ENCODE peak calls at places on chromosomes 5 and 9, in five cellular contexts. One of them, this sample, is unnamed.

GRCh38 chr5:16304846-16305245 is 125.3 kb upstream of the MARCHF11 start:
- DNase-seq in SK-N-SH: no peak
- DNase-seq in GM12878: no peak
- DNase-seq in HCT116: no peak
- DNase-seq in H1: no peak
- DNase-seq in this sample: no peak

GRCh38 chr9:83281306-83282255 is 218.6 kb upstream of the RASEF start:
- DNase-seq in SK-N-SH: peak; percentile 43
- DNase-seq in GM12878: no peak
- DNase-seq in HCT116: no peak
- DNase-seq in H1: no peak
- DNase-seq in this sample: peak; percentile 19

GRCh38 chr9:93303806-93304573 is 120.1 kb downstream of the WNK2 start:
- DNase-seq in SK-N-SH: peak; percentile 31
- DNase-seq in GM12878: no peak
- DNase-seq in HCT116: no peak
- DNase-seq in H1: no peak
- DNase-seq in this sample: no peak

GRCh38 chr5:177426566-177427210 is at the start of gene GRK6:
- DNase-seq in SK-N-SH: peak; percentile 70
- DNase-seq in GM12878: no peak
- DNase-seq in HCT116: no peak
- DNase-seq in H1: no peak
- DNase-seq in this sample: peak; percentile 51

GRCh38 chr5:144088211-144088965 is 82.1 kb downstream of the YIPF5 start:
- DNase-seq in SK-N-SH: no peak
- DNase-seq in GM12878: no peak
- DNase-seq in HCT116: no peak
- DNase-seq in H1: no peak
- DNase-seq in this sample: no peak

GRCh38 chr5:9498541-9499497 is 47.1 kb downstream of the SEMA5A start:
- DNase-seq in SK-N-SH: no peak
- DNase-seq in GM12878: no peak
- DNase-seq in HCT116: no peak
- DNase-seq in H1: peak; percentile 52
- DNase-seq in this sample: peak; percentile 28

GRCh38 chr9:3585616-3586015 is 59.8 kb upstream of the RFX3 start:
- DNase-seq in SK-N-SH: no peak
- DNase-seq in GM12878: no peak
- DNase-seq in HCT116: no peak
- DNase-seq in H1: no peak
- DNase-seq in this sample: no peak

GRCh38 chr5:55324815-55325418 is 17.1 kb downstream of the MTREX start:
- DNase-seq in SK-N-SH: peak; percentile 22
- DNase-seq in GM12878: no peak
- DNase-seq in HCT116: peak; percentile 32
- DNase-seq in H1: no peak
- DNase-seq in this sample: no peak

GRCh38 chr5:151183451-151184245 is 26.1 kb upstream of the ANXA6 start:
- DNase-seq in SK-N-SH: no peak
- DNase-seq in GM12878: no peak
- DNase-seq in HCT116: no peak
- DNase-seq in H1: no peak
- DNase-seq in this sample: no peak

GRCh38 chr5:94691270-94691669 is 72.8 kb downstream of the SLF1 start:
- DNase-seq in SK-N-SH: no peak
- DNase-seq in GM12878: no peak
- DNase-seq in HCT116: no peak
- DNase-seq in H1: no peak
- DNase-seq in this sample: no peak

GRCh38 chr9:36780186-36780585 is 207.5 kb downstream of the MELK start:
- DNase-seq in SK-N-SH: no peak
- DNase-seq in GM12878: no peak
- DNase-seq in HCT116: no peak
- DNase-seq in H1: no peak
- DNase-seq in this sample: no peak

GRCh38 chr9:35688558-35689350 is 971 bp downstream of the TPM2 start:
- DNase-seq in SK-N-SH: no peak
- DNase-seq in GM12878: no peak
- DNase-seq in HCT116: peak; percentile 33
- DNase-seq in H1: no peak
- DNase-seq in this sample: no peak

GRCh38 chr9:35134920-35135319 is 19.3 kb upstream of the ATOSB start:
- DNase-seq in SK-N-SH: no peak
- DNase-seq in GM12878: no peak
- DNase-seq in HCT116: no peak
- DNase-seq in H1: no peak
- DNase-seq in this sample: no peak

GRCh38 chr5:168364738-168365550 is 73.5 kb downstream of the WWC1 start:
- DNase-seq in SK-N-SH: no peak
- DNase-seq in GM12878: no peak
- DNase-seq in HCT116: no peak
- DNase-seq in H1: peak; percentile 57
- DNase-seq in this sample: peak; percentile 95

GRCh38 chr5:92330365-92330764 is 947.2 kb upstream of the ARRDC3 start:
- DNase-seq in SK-N-SH: no peak
- DNase-seq in GM12878: no peak
- DNase-seq in HCT116: no peak
- DNase-seq in H1: no peak
- DNase-seq in this sample: no peak

GRCh38 chr5:1199649-1200494 is 1.5 kb upstream of the SLC6A19 start:
- DNase-seq in SK-N-SH: no peak
- DNase-seq in GM12878: no peak
- DNase-seq in HCT116: no peak
- DNase-seq in H1: no peak
- DNase-seq in this sample: no peak

GRCh38 chr9:93622725-93623124 is 46.3 kb downstream of the PHF2 start:
- DNase-seq in SK-N-SH: no peak
- DNase-seq in GM12878: no peak
- DNase-seq in HCT116: no peak
- DNase-seq in H1: peak; percentile 29
- DNase-seq in this sample: no peak

GRCh38 chr9:35717132-35717870 is 14.7 kb downstream of the TLN1 start:
- DNase-seq in SK-N-SH: no peak
- DNase-seq in GM12878: no peak
- DNase-seq in HCT116: no peak
- DNase-seq in H1: no peak
- DNase-seq in this sample: no peak

GRCh38 chr9:132638240-132638639 is 31.5 kb downstream of the DDX31 start:
- DNase-seq in SK-N-SH: no peak
- DNase-seq in GM12878: no peak
- DNase-seq in HCT116: no peak
- DNase-seq in H1: no peak
- DNase-seq in this sample: no peak

GRCh38 chr9:91426123-91426745 is 2.6 kb upstream of the NFIL3 start:
- DNase-seq in SK-N-SH: peak; percentile 43
- DNase-seq in GM12878: no peak
- DNase-seq in HCT116: peak; percentile 51
- DNase-seq in H1: no peak
- DNase-seq in this sample: peak; percentile 23

GRCh38 chr5:53160895-53161294 is 51.3 kb upstream of the MOCS2 start:
- DNase-seq in SK-N-SH: no peak
- DNase-seq in GM12878: no peak
- DNase-seq in HCT116: no peak
- DNase-seq in H1: no peak
- DNase-seq in this sample: no peak

GRCh38 chr9:84557751-84558150 is 111.8 kb upstream of the NTRK2 start:
- DNase-seq in SK-N-SH: no peak
- DNase-seq in GM12878: no peak
- DNase-seq in HCT116: no peak
- DNase-seq in H1: no peak
- DNase-seq in this sample: no peak

GRCh38 chr9:132647355-132647754 is 22.4 kb downstream of the DDX31 start:
- DNase-seq in SK-N-SH: no peak
- DNase-seq in GM12878: no peak
- DNase-seq in HCT116: no peak
- DNase-seq in H1: no peak
- DNase-seq in this sample: no peak

GRCh38 chr9:7169717-7170348 is 412.1 kb downstream of the KDM4C start:
- DNase-seq in SK-N-SH: no peak
- DNase-seq in GM12878: no peak
- DNase-seq in HCT116: no peak
- DNase-seq in H1: no peak
- DNase-seq in this sample: no peak

GRCh38 chr5:45643051-45643450 is 53.1 kb downstream of the HCN1 start:
- DNase-seq in SK-N-SH: no peak
- DNase-seq in GM12878: no peak
- DNase-seq in HCT116: no peak
- DNase-seq in H1: no peak
- DNase-seq in this sample: no peak

GRCh38 chr9:126965541-126966428 is 51.2 kb downstream of the RALGPS1 start:
- DNase-seq in SK-N-SH: peak; percentile 73
- DNase-seq in GM12878: no peak
- DNase-seq in HCT116: peak; percentile 38
- DNase-seq in H1: peak; percentile 60
- DNase-seq in this sample: peak; percentile 59
- TF ChIP-seq JUND in SK-N-SH: no peak
- TF ChIP-seq JUND in GM12878: no peak
- TF ChIP-seq JUND in HCT116: no peak
- TF ChIP-seq JUND in H1: no peak
- TF ChIP-seq JUND in this sample: no peak

GRCh38 chr9:15837079-15837679 is 284.3 kb downstream of the CCDC171 start:
- DNase-seq in SK-N-SH: peak; percentile 41
- DNase-seq in GM12878: peak; percentile 7
- DNase-seq in HCT116: peak; percentile 36
- DNase-seq in H1: no peak
- DNase-seq in this sample: peak; percentile 23

GRCh38 chr9:15831384-15831783 is 278.5 kb downstream of the CCDC171 start:
- DNase-seq in SK-N-SH: no peak
- DNase-seq in GM12878: no peak
- DNase-seq in HCT116: no peak
- DNase-seq in H1: no peak
- DNase-seq in this sample: no peak

DNA sequence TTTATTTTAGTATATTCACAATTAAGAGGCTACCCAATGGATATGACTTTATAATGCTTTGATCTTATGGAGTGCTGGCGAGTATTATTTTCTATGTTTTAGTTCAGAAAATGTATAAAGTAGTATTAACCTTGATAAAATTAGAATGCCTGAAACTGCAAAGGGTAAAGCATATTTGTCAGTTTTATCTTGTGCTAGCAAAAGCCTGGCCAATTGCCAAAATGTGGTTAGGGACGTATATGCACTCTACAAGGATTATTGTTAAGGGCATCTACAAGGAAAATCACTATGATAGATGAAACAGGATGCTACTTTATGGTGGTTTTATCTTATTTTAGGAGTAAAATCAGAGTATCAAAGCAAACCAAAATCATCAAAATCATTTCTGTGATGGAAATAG is 281.7 kb downstream of the CCDC171 start:
- DNase-seq in SK-N-SH: no peak
- DNase-seq in GM12878: no peak
- DNase-seq in HCT116: no peak
- DNase-seq in H1: no peak
- DNase-seq in this sample: no peak
- TF ChIP-seq JUND in SK-N-SH: no peak
- TF ChIP-seq JUND in GM12878: no peak
- TF ChIP-seq JUND in HCT116: no peak
- TF ChIP-seq JUND in H1: no peak
- TF ChIP-seq JUND in this sample: no peak

GRCh38 chr9:109030426-109030825 is 17.1 kb upstream of the CTNNAL1 start:
- DNase-seq in SK-N-SH: no peak
- DNase-seq in GM12878: no peak
- DNase-seq in HCT116: no peak
- DNase-seq in H1: no peak
- DNase-seq in this sample: no peak

GRCh38 chr9:109031241-109031640 is 17.9 kb upstream of the CTNNAL1 start:
- DNase-seq in SK-N-SH: no peak
- DNase-seq in GM12878: no peak
- DNase-seq in HCT116: no peak
- DNase-seq in H1: no peak
- DNase-seq in this sample: no peak

GRCh38 chr9:109035684-109036423 is 22.6 kb upstream of the CTNNAL1 start:
- DNase-seq in SK-N-SH: no peak
- DNase-seq in GM12878: no peak
- DNase-seq in HCT116: peak; percentile 74
- DNase-seq in H1: no peak
- DNase-seq in this sample: no peak

GRCh38 chr9:109036744-109037680 is 23.7 kb upstream of the CTNNAL1 start:
- DNase-seq in SK-N-SH: no peak
- DNase-seq in GM12878: no peak
- DNase-seq in HCT116: no peak
- DNase-seq in H1: no peak
- DNase-seq in this sample: no peak

GRCh38 chr9:109033941-109034700 is 20.8 kb upstream of the CTNNAL1 start:
- DNase-seq in SK-N-SH: no peak
- DNase-seq in GM12878: no peak
- DNase-seq in HCT116: no peak
- DNase-seq in H1: no peak
- DNase-seq in this sample: no peak
- TF ChIP-seq JUND in SK-N-SH: no peak
- TF ChIP-seq JUND in GM12878: no peak
- TF ChIP-seq JUND in HCT116: no peak
- TF ChIP-seq JUND in H1: no peak
- TF ChIP-seq JUND in this sample: no peak

GRCh38 chr9:135887585-135888050 is 19.7 kb downstream of the CAMSAP1 start:
- DNase-seq in SK-N-SH: no peak
- DNase-seq in GM12878: peak; percentile 19
- DNase-seq in HCT116: no peak
- DNase-seq in H1: peak; percentile 69
- DNase-seq in this sample: no peak
- TF ChIP-seq JUND in SK-N-SH: no peak
- TF ChIP-seq JUND in GM12878: no peak
- TF ChIP-seq JUND in HCT116: no peak
- TF ChIP-seq JUND in H1: no peak
- TF ChIP-seq JUND in this sample: no peak

GRCh38 chr9:134319306-134320194 is 6.7 kb upstream of the RXRA start:
- DNase-seq in SK-N-SH: no peak
- DNase-seq in GM12878: no peak
- DNase-seq in HCT116: no peak
- DNase-seq in H1: no peak
- DNase-seq in this sample: no peak
- TF ChIP-seq JUND in SK-N-SH: no peak
- TF ChIP-seq JUND in GM12878: no peak
- TF ChIP-seq JUND in HCT116: no peak
- TF ChIP-seq JUND in H1: no peak
- TF ChIP-seq JUND in this sample: no peak

This sample was measured in T47D.